ENCODE peak calls at places on chromosomes 3 and 15, in six cellular contexts. One of them, this sample, is unnamed.

GRCh38 chr3:12870942-12871341 is 29.6 kb upstream of the RPL32 start:
- DNase-seq in body of pancreas: no peak
- DNase-seq in HCT116: no peak
- DNase-seq in IMR-90: peak; percentile 33
- DNase-seq in ovary: no peak
- DNase-seq in A549: no peak
- DNase-seq in this sample: no peak

GRCh38 chr3:65343736-65344135 is 655.9 kb upstream of the ADAMTS9 start:
- DNase-seq in HCT116: no peak
- DNase-seq in body of pancreas: no peak
- DNase-seq in IMR-90: no peak
- DNase-seq in ovary: no peak
- DNase-seq in A549: no peak
- DNase-seq in this sample: no peak

GRCh38 chr3:156404217-156404616 is 150.7 kb downstream of the SSR3 start:
- DNase-seq in HCT116: no peak
- DNase-seq in IMR-90: no peak
- DNase-seq in A549: no peak
- DNase-seq in body of pancreas: no peak
- DNase-seq in ovary: no peak
- DNase-seq in this sample: no peak

GRCh38 chr3:188000361-188000861 is 153.5 kb upstream of the LPP start:
- DNase-seq in ovary: no peak
- DNase-seq in body of pancreas: peak; percentile 43
- DNase-seq in HCT116: no peak
- DNase-seq in IMR-90: no peak
- DNase-seq in A549: no peak
- DNase-seq in this sample: peak; percentile 53

GRCh38 chr3:69320867-69321266 is 65.0 kb downstream of the FRMD4B start:
- DNase-seq in A549: no peak
- DNase-seq in ovary: peak; percentile 43
- DNase-seq in IMR-90: no peak
- DNase-seq in HCT116: no peak
- DNase-seq in body of pancreas: no peak
- DNase-seq in this sample: no peak

GRCh38 chr3:16482194-16482769 is 31.2 kb downstream of the RFTN1 start:
- DNase-seq in body of pancreas: no peak
- DNase-seq in A549: no peak
- DNase-seq in HCT116: no peak
- DNase-seq in ovary: no peak
- DNase-seq in IMR-90: no peak
- DNase-seq in this sample: no peak

GRCh38 chr3:178159691-178160090 is 376.5 kb upstream of the KCNMB2 start:
- DNase-seq in HCT116: no peak
- DNase-seq in IMR-90: no peak
- DNase-seq in A549: no peak
- DNase-seq in ovary: no peak
- DNase-seq in body of pancreas: no peak
- DNase-seq in this sample: no peak

GRCh38 chr3:19911452-19911851 is 22.6 kb downstream of the EFHB start:
- DNase-seq in HCT116: no peak
- DNase-seq in IMR-90: no peak
- DNase-seq in body of pancreas: no peak
- DNase-seq in A549: no peak
- DNase-seq in ovary: no peak
- DNase-seq in this sample: no peak

GRCh38 chr3:48826451-48826850 is 21.2 kb downstream of the PRKAR2A start:
- DNase-seq in body of pancreas: no peak
- DNase-seq in IMR-90: peak; percentile 96
- DNase-seq in ovary: no peak
- DNase-seq in HCT116: no peak
- DNase-seq in A549: no peak
- DNase-seq in this sample: no peak

GRCh38 chr15:31340591-31340990 is 14.0 kb downstream of the KLF13 start:
- DNase-seq in ovary: no peak
- DNase-seq in HCT116: no peak
- DNase-seq in body of pancreas: no peak
- DNase-seq in IMR-90: no peak
- DNase-seq in A549: no peak
- DNase-seq in this sample: no peak

GRCh38 chr15:34606545-34606944 is 23.1 kb upstream of the GOLGA8B start:
- DNase-seq in ovary: no peak
- DNase-seq in A549: no peak
- DNase-seq in HCT116: no peak
- DNase-seq in body of pancreas: no peak
- DNase-seq in IMR-90: peak; percentile 55
- DNase-seq in this sample: no peak

GRCh38 chr15:62719316-62719715 is 323.2 kb upstream of the TPM1 start:
- DNase-seq in A549: no peak
- DNase-seq in HCT116: no peak
- DNase-seq in IMR-90: peak; percentile 60
- DNase-seq in body of pancreas: no peak
- DNase-seq in ovary: no peak
- DNase-seq in this sample: no peak

GRCh38 chr3:19885468-19885867 is 48.5 kb downstream of the EFHB start:
- DNase-seq in A549: peak; percentile 44
- DNase-seq in HCT116: no peak
- DNase-seq in body of pancreas: no peak
- DNase-seq in IMR-90: peak; percentile 41
- DNase-seq in ovary: no peak
- DNase-seq in this sample: no peak

GRCh38 chr3:18772699-18773305 is 347.7 kb upstream of the SATB1 start:
- DNase-seq in ovary: no peak
- DNase-seq in A549: no peak
- DNase-seq in IMR-90: no peak
- DNase-seq in HCT116: no peak
- DNase-seq in body of pancreas: no peak
- DNase-seq in this sample: no peak

GRCh38 chr3:196227629-196228493 is 11.5 kb downstream of the SLC51A start:
- DNase-seq in A549: no peak
- DNase-seq in HCT116: no peak
- DNase-seq in body of pancreas: peak; percentile 36
- DNase-seq in IMR-90: no peak
- DNase-seq in ovary: peak; percentile 69
- DNase-seq in this sample: no peak

GRCh38 chr15:25182736-25183445 is 228.1 kb downstream of the SNRPN start:
- DNase-seq in IMR-90: no peak
- DNase-seq in ovary: peak; percentile 0
- DNase-seq in body of pancreas: peak; percentile 3
- DNase-seq in A549: no peak
- DNase-seq in HCT116: no peak
- DNase-seq in this sample: peak; percentile 31

GRCh38 chr15:82040862-82041261 is 5.0 kb downstream of the MEX3B start:
- DNase-seq in A549: no peak
- DNase-seq in HCT116: no peak
- DNase-seq in ovary: no peak
- DNase-seq in IMR-90: no peak
- DNase-seq in body of pancreas: no peak
- DNase-seq in this sample: peak; percentile 48

GRCh38 chr3:127589600-127590281 is 792 bp downstream of the TPRA1 start:
- DNase-seq in A549: no peak
- DNase-seq in IMR-90: no peak
- DNase-seq in HCT116: no peak
- DNase-seq in ovary: no peak
- DNase-seq in body of pancreas: peak; percentile 42
- DNase-seq in this sample: no peak

GRCh38 chr3:86921981-86922680 is 68.8 kb downstream of the VGLL3 start:
- DNase-seq in HCT116: no peak
- DNase-seq in A549: no peak
- DNase-seq in ovary: no peak
- DNase-seq in IMR-90: peak; percentile 39
- DNase-seq in body of pancreas: no peak
- DNase-seq in this sample: no peak

GRCh38 chr3:46406786-46407611 is at the start of the genes CCR5AS and CCRL2:
- DNase-seq in HCT116: no peak
- DNase-seq in A549: no peak
- DNase-seq in ovary: no peak
- DNase-seq in IMR-90: peak; percentile 69
- DNase-seq in body of pancreas: peak; percentile 54
- DNase-seq in this sample: peak; percentile 60

GRCh38 chr15:82862886-82863285 is 53.5 kb downstream of the WHAMM start:
- DNase-seq in IMR-90: no peak
- DNase-seq in ovary: no peak
- DNase-seq in A549: no peak
- DNase-seq in body of pancreas: no peak
- DNase-seq in HCT116: no peak
- DNase-seq in this sample: no peak

DNA sequence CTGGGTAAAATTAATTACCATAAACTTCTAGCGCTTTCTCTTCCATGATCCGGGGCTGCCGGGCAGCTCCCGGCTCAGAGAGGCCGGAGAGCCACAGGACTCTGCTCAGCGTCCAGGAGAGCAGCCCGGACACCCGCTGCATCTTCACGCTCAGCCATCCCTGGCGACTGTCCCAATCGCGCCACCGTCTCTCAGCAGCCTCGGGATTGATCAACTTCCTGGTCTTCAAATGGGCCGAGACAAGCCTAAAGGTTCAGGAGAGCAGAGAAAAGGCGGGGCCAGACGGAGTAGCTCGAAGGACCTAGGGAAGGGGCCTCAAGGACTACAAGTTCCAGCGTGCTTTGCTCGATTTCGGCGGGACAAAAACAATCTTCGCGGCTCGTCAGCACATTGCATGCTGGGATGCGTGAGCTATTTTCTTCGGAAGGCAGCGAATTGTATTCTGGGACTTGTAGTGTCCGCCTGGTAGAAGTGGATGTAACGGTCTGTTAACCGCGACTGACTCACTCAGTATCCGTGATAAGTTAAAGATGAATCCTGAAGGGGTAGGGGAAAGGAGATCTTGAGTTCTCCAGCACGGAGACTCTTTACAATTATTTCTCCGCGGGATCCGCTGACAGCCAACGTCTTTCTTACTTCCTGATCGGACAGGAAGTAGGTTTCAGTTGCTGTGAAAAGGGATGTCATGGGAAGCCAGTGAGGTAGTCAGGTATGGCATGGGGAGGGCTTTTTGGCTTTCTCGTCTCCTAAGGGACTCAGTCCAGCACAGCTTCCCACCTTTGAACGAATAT is at the start of gene CIAO2A:
- DNase-seq in body of pancreas: peak; percentile 97
- DNase-seq in A549: peak; percentile 100
- DNase-seq in ovary: peak; percentile 90
- DNase-seq in HCT116: peak; percentile 99
- DNase-seq in IMR-90: peak; percentile 98
- DNase-seq in this sample: peak; percentile 97
- TF ChIP-seq POLR2A in body of pancreas: no peak
- TF ChIP-seq POLR2A in A549: peak; percentile 82
- TF ChIP-seq POLR2A in ovary: no peak
- TF ChIP-seq POLR2A in HCT116: peak; percentile 69
- TF ChIP-seq POLR2A in IMR-90: peak; percentile 75
- TF ChIP-seq POLR2A in this sample: peak; percentile 67

DNA sequence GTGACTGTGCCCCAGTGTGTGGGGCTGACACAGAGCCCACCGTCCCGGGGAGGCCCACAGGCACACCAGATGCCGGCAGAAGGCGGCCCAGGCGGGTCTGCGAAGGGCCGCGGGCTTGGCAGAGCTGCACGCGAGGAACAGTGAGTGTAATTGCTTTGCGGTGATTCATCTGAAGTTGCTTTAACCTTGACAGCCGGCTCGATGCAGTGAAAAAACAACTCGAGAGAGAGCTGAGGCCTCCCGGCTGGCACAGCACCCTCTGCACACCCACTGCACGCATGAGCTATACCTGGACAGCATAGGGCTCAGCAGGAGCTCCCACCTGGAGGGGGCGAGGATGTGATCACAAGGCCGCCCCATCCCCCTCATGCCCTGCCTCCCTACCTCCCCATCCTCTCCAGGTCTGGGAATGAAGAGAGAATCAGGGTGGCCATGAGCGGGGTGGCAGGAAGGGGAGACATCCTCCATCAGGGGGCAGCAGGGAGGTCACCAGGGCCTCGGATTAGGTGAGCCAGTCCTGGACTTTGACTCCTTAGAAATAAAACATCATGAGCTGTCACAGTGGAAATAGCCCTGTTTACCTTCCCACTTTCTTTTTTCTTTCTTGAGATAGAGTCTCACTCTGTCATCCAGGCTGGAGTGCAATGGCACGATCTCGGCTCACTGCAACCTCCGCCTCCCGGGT is 172.6 kb downstream of the MEGF11 start:
- DNase-seq in body of pancreas: peak; percentile 85
- DNase-seq in IMR-90: peak; percentile 58
- DNase-seq in HCT116: no peak
- DNase-seq in ovary: peak; percentile 78
- DNase-seq in A549: peak; percentile 40
- DNase-seq in this sample: no peak
- H3K27ac ChIP-seq in body of pancreas: peak overlapping the region; percentile 20
- H3K27ac ChIP-seq in IMR-90: no peak overlapping the region
- H3K27ac ChIP-seq in HCT116: no peak overlapping the region
- H3K27ac ChIP-seq in ovary: peak overlapping the region; percentile 7
- H3K27ac ChIP-seq in A549: no peak overlapping the region
- H3K27ac ChIP-seq in this sample: no peak overlapping the region

DNA sequence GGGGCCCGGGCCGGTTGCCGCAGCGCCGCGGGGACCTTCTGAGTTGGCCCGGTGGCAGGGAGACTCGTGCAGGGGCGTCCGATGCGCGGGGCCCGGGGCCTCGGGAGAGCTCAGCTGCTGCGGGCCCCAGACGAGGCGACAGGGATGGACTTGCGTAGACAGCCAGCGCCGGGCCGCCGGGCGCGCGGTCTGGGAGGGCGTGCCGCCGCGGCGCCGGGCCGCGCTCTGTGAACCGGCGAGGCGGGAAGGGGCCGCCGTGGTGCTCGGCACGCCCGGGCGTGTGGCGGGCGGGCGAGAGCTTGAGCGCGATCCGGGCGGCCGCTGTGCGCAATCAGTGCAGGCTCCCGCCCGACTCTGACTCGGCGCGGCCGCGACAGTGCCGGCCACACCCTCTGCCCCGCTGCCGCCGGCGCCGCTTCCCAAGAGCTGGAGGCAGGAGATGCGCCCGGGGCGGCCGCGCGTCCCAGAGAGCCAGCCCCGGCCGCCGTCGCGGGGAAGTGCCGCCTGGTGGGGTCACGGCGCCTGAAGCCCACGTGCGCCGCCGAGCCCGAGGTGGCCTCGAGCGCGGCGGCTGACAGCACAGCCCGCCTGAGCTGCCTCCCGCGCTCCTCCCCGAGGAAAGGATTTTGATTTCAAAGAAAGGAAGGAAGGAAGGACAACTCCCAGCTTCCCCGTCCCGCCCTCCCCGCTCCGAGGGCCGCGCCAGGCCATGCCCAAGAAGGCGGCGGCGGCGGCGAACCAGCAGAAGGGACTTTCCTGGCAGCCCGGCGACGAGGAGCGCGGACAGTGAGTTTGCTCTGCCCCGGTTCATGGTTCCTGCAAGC is 669 bp downstream of the TLNRD1 start:
- DNase-seq in A549: peak; percentile 60
- DNase-seq in HCT116: no peak
- DNase-seq in IMR-90: peak; percentile 35
- DNase-seq in body of pancreas: peak; percentile 58
- DNase-seq in ovary: peak; percentile 62
- DNase-seq in this sample: peak; percentile 76
- TF ChIP-seq POLR2A in A549: peak; percentile 33
- TF ChIP-seq POLR2A in HCT116: no peak
- TF ChIP-seq POLR2A in IMR-90: no peak
- TF ChIP-seq POLR2A in body of pancreas: no peak
- TF ChIP-seq POLR2A in ovary: peak; percentile 32
- TF ChIP-seq POLR2A in this sample: peak; percentile 3

DNA sequence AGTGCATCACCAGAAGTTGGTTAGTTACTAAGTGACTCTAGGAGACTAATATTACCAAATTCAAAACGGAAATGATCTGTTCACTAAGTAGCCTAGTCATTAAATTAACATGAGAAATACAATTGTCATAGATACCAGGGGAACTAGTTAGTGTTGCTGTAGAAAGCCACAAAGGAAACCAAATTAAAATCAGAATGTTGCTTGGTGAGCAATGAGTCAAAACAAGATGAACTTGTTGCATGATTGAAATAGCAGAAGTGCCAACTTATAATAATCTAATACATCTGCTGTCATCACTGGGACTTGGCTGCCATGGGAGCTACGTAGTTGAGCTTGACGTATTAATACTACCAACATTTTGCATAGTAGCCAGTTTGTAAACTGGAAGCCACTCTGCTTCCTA is 458.1 kb downstream of the DIPK2A start:
- DNase-seq in HCT116: no peak
- DNase-seq in ovary: no peak
- DNase-seq in A549: no peak
- DNase-seq in body of pancreas: no peak
- DNase-seq in IMR-90: no peak
- DNase-seq in this sample: no peak
- H3K27ac ChIP-seq in HCT116: no peak overlapping the region
- H3K27ac ChIP-seq in ovary: no peak overlapping the region
- H3K27ac ChIP-seq in A549: no peak overlapping the region
- H3K27ac ChIP-seq in body of pancreas: no peak overlapping the region
- H3K27ac ChIP-seq in IMR-90: no peak overlapping the region
- H3K27ac ChIP-seq in this sample: no peak overlapping the region